ENCODE peak calls at places on chromosome 4, in seven cellular contexts. K is hepatocyte, N is thoracic aorta, J is mesothelial cell of epicardium, D is OCI-LY7, G is nephron progenitor cell, M is GDM1. U is an unnamed sample.
A peak's percentile ranks its signal among the peaks of the same experiment; 100 is the strongest.

GRCh38 chr4:177441803-177442622 is at the start of gene AGA:
- DNase-seq in K (peak; percentile 98), N (peak; percentile 81), J (peak; percentile 95), D (peak; percentile 97), G (peak; percentile 89), M (peak; percentile 89), U (peak; percentile 91)

GRCh38 chr4:89111833-89112563 is 665 bp downstream of the TIGD2 start:
- DNase-seq in K (peak; percentile 80), N (no peak), J (no peak), D (no peak), G (no peak), M (no peak), U (peak; percentile 39)

GRCh38 chr4:176376032-176376614 is 56.4 kb downstream of the SPCS3 start:
- DNase-seq in K (peak; percentile 7), N (no peak), J (no peak), D (peak; percentile 33), G (no peak), M (no peak), U (no peak)

GRCh38 chr4:128068927-128069326 is 7.8 kb downstream of the LARP1B start:
- DNase-seq in K (no peak), N (no peak), J (no peak), D (peak; percentile 22), G (no peak), M (no peak), U (no peak)

GRCh38 chr4:103008875-103009729 is 10.4 kb downstream of the SLC9B1 start:
- DNase-seq in K (peak; percentile 73), N (no peak), J (no peak), D (peak; percentile 75), G (no peak), M (peak; percentile 38), U (peak; percentile 25)

GRCh38 chr4:110852793-110853192 is 229.9 kb upstream of the PITX2 start:
- DNase-seq in K (no peak), N (no peak), J (no peak), D (no peak), G (no peak), M (no peak), U (no peak)

GRCh38 chr4:108159845-108160244 is 8.9 kb downstream of the LEF1 start:
- DNase-seq in K (no peak), N (no peak), J (no peak), D (peak; percentile 80), G (no peak), M (no peak), U (no peak)

GRCh38 chr4:124745988-124746801 is 33.7 kb upstream of the ANKRD50 start:
- DNase-seq in K (peak; percentile 23), N (no peak), J (no peak), D (no peak), G (no peak), M (no peak), U (no peak)

GRCh38 chr4:153927546-153927945 is 138.7 kb upstream of the SFRP2 start:
- DNase-seq in K (no peak), N (no peak), J (no peak), D (no peak), G (no peak), M (no peak), U (no peak)

GRCh38 chr4:73067971-73068394 is 1.5 kb downstream of the COX18 start:
- DNase-seq in K (no peak), N (no peak), J (no peak), D (peak; percentile 41), G (no peak), M (no peak), U (no peak)